ENCODE peak calls at places on chromosomes 5 and 9, in nine cellular contexts. G is central memory CD4-positive, alpha-beta T cell; H is CD8-positive, alpha-beta T cell; U is KBM-7; J is T47D; O is activated gamma-delta T cell treated with Interleukin-2 at 50 U/mL for 16 hours; Y is HTR-8/SVneo; B is Panc1; K is NCI-H1048. C is an unnamed sample.

GRCh38 chr5:55072668-55073067 is 29.8 kb upstream of the GZMA start:
- DNase-seq in G (peak; percentile 35), J (no peak), B (no peak), O (no peak), Y (no peak), U (no peak), K (no peak), H (no peak), C (no peak)

GRCh38 chr5:1324719-1325190 is 20.1 kb downstream of the CLPTM1L start:
- DNase-seq in B (no peak), U (no peak), J (no peak), Y (no peak), O (no peak), K (no peak), H (no peak), G (no peak), C (no peak)

GRCh38 chr9:87722393-87722792 is 3.5 kb upstream of the CTSL start:
- DNase-seq in J (no peak), G (no peak), H (no peak), B (no peak), O (no peak), U (no peak), K (no peak), Y (no peak), C (no peak)

GRCh38 chr5:34585601-34586104 is 70.5 kb upstream of the RAI14 start:
- DNase-seq in B (peak; percentile 78), G (no peak), O (no peak), Y (no peak), U (no peak), H (no peak), K (no peak), J (no peak), C (peak; percentile 97)

GRCh38 chr5:131628990-131629389 is 6.0 kb downstream of the RAPGEF6 start:
- DNase-seq in G (no peak), B (no peak), O (no peak), J (no peak), H (no peak), U (no peak), Y (no peak), K (no peak), C (peak; percentile 18)

GRCh38 chr5:94407023-94407422 is 211.4 kb downstream of the KIAA0825 start:
- DNase-seq in K (no peak), J (no peak), B (no peak), G (no peak), H (no peak), O (no peak), Y (no peak), U (no peak), C (no peak)

GRCh38 chr9:95017661-95018060 is 291.2 kb downstream of the AOPEP start:
- DNase-seq in J (no peak), O (no peak), Y (no peak), B (no peak), K (no peak), U (no peak), G (no peak), H (no peak), C (no peak)

GRCh38 chr9:125126019-125126746 is 17.1 kb downstream of the SCAI start:
- DNase-seq in H (peak; percentile 89), G (peak; percentile 89), O (peak; percentile 82), U (peak; percentile 91), K (no peak), J (no peak), Y (peak; percentile 66), B (no peak), C (peak; percentile 20)

GRCh38 chr5:119388619-119389190 is 32.9 kb downstream of the TNFAIP8 start:
- DNase-seq in G (no peak), H (no peak), U (no peak), O (no peak), Y (no peak), K (no peak), B (no peak), J (no peak), C (no peak)

GRCh38 chr9:111483862-111484563 is at the start of gene ECPAS:
- DNase-seq in O (peak; percentile 52), H (peak; percentile 75), Y (peak; percentile 80), J (peak; percentile 93), K (peak; percentile 37), U (peak; percentile 85), B (no peak), G (peak; percentile 62), C (peak; percentile 89)

GRCh38 chr5:58999804-59000595 is 417.1 kb downstream of the RAB3C start:
- DNase-seq in U (no peak), G (no peak), H (no peak), J (no peak), Y (no peak), O (no peak), K (no peak), B (no peak), C (peak; percentile 75)

GRCh38 chr5:16784088-16784487 is 152.0 kb downstream of the MYO10 start:
- DNase-seq in Y (no peak), B (no peak), K (no peak), G (no peak), J (no peak), O (no peak), H (no peak), U (no peak), C (no peak)

GRCh38 chr9:129990269-129991005 is 52.6 kb downstream of the FNBP1 start:
- DNase-seq in H (no peak), G (peak; percentile 68), Y (no peak), U (peak; percentile 68), B (no peak), O (no peak), J (no peak), K (no peak), C (no peak)

GRCh38 chr5:94793816-94794198 is 175.3 kb downstream of the SLF1 start:
- DNase-seq in O (no peak), B (no peak), U (no peak), K (no peak), H (no peak), G (no peak), J (no peak), Y (no peak), C (no peak)

GRCh38 chr9:32590898-32591297 is 17.9 kb upstream of the NDUFB6 start:
- DNase-seq in K (no peak), Y (no peak), U (no peak), B (no peak), G (no peak), H (no peak), J (no peak), O (no peak), C (no peak)

GRCh38 chr5:128825826-128826225 is 139.5 kb upstream of the SLC27A6 start:
- DNase-seq in J (no peak), O (no peak), G (no peak), U (no peak), K (no peak), Y (no peak), H (no peak), B (no peak), C (no peak)

GRCh38 chr5:142569905-142570304 is 116.0 kb downstream of the FGF1 start:
- DNase-seq in K (no peak), U (no peak), B (no peak), Y (no peak), O (no peak), J (no peak), H (no peak), G (no peak), C (no peak)

GRCh38 chr5:113059232-113059805 is 82.7 kb downstream of the DCP2 start:
- DNase-seq in K (no peak), B (no peak), H (peak; percentile 42), G (no peak), O (no peak), J (no peak), Y (peak; percentile 82), U (no peak), C (no peak)

GRCh38 chr5:126462239-126463014 is 39.2 kb downstream of the GRAMD2B start:
- DNase-seq in J (no peak), G (no peak), O (no peak), Y (no peak), H (no peak), U (no peak), K (no peak), B (no peak), C (no peak)

GRCh38 chr9:18159254-18159653 is 314.7 kb upstream of the ADAMTSL1 start:
- DNase-seq in O (no peak), Y (no peak), H (no peak), J (no peak), G (no peak), B (no peak), K (no peak), U (no peak), C (no peak)

GRCh38 chr5:134463176-134463720 is 51.6 kb upstream of the CDKN2AIPNL start:
- DNase-seq in K (no peak), H (no peak), Y (no peak), B (no peak), G (no peak), O (no peak), U (no peak), J (no peak), C (no peak)

GRCh38 chr9:4933177-4933576 is 51.9 kb upstream of the JAK2 start:
- DNase-seq in H (no peak), U (no peak), O (no peak), B (no peak), Y (no peak), G (no peak), K (no peak), J (no peak), C (no peak)

GRCh38 chr9:134424818-134425217 is 98.6 kb downstream of the RXRA start:
- DNase-seq in J (no peak), Y (no peak), K (no peak), O (no peak), U (no peak), B (no peak), H (no peak), G (no peak), C (no peak)

GRCh38 chr5:32387841-32388240 is 56.7 kb downstream of the ZFR start:
- DNase-seq in B (no peak), H (no peak), K (no peak), O (no peak), G (no peak), Y (no peak), U (no peak), J (no peak), C (no peak)